ENCODE peak calls at places on chromosomes 1 and 21, in six cellular contexts. K is AG09309, L is epithelial cell of esophagus, G is HL-60, S is fibroblast of mammary gland, M is lower leg skin. C is an unnamed sample.

GRCh38 chr1:118110580-118110979 is 74.4 kb downstream of the SPAG17 start:
- DNase-seq in K (no peak), L (no peak), G (no peak), S (no peak), M (no peak), C (no peak)

GRCh38 chr1:58883037-58883887 is 99.4 kb upstream of the JUN start:
- DNase-seq in K (peak), L (peak), G (peak), S (peak), M (peak), C (peak)

GRCh38 chr1:26181586-26182371 is 4.5 kb downstream of the CNKSR1 start:
- DNase-seq in K (no peak), L (peak), G (no peak), S (peak), M (no peak), C (no peak)

GRCh38 chr1:89460348-89460747 is 64.3 kb upstream of the LRRC8B start:
- DNase-seq in K (no peak), L (no peak), G (no peak), S (no peak), M (no peak), C (no peak)

GRCh38 chr1:20588634-20589225 is at the start of gene CDA:
- DNase-seq in K (no peak), L (peak), G (no peak), S (no peak), M (no peak), C (no peak)

GRCh38 chr1:158075078-158075477 is 81.6 kb downstream of the KIRREL1 start:
- DNase-seq in K (no peak), L (no peak), G (no peak), S (no peak), M (no peak), C (no peak)

GRCh38 chr21:15210235-15210678 is 145.5 kb upstream of the NRIP1 start:
- DNase-seq in K (no peak), L (peak), G (peak), S (peak), M (peak), C (peak)

GRCh38 chr1:244712669-244713068 is 59.7 kb downstream of the DESI2 start:
- DNase-seq in K (no peak), L (no peak), G (no peak), S (no peak), M (no peak), C (no peak)

GRCh38 chr1:205321109-205321958 is at the start of gene NUAK2:
- DNase-seq in K (peak), L (peak), G (peak), S (peak), M (peak), C (peak)

GRCh38 chr21:33135925-33136324 is 66.0 kb downstream of the OLIG1 start:
- DNase-seq in K (no peak), L (no peak), G (no peak), S (no peak), M (no peak), C (no peak)

GRCh38 chr1:43143441-43143888 is 28.6 kb downstream of the EBNA1BP2 start:
- DNase-seq in K (no peak), L (no peak), G (no peak), S (no peak), M (no peak), C (peak)

DNA sequence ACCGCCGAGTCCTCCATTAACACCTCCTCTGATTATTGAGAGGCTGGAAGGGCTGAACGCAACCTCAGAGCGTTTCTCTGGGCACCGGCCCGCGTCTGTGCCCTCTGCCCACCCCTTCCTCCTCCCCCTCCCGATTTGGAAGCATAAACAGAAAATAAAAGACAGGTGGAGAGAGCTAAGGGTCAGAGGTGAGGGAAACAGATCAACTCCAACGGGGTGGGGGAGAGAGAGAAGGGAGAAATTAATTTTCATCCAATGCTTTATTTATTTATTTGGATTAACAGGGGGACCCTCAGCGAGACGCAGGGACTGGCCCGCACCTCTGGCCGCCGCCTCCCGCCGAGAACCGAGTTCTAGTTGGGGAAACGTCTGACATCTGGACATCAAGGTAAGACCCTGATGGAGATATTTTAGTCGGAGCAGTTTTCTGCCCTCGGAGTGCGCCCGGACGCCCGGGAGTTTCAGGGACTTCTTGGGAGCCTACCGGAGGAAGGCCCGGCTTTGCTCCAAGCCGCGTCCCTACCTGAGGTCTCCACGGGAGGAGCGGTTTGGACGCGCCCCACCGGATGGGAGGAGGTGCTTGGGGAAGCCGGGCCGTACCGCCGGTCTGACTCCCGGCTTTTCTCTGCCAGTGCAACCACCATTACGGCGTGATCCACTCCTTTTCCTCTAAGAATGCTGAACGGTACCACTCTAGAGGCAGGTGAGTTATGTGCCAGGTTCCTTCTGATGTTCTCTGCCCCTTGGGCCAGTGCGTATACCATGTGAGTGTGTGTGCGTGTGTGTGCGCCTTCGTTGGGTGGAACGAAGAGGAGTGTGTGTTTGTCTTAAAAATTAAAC is 5.1 kb upstream of the LHX9 start:
- DNase-seq in K (no peak), L (no peak), G (no peak), S (no peak), M (no peak), C (no peak)
- H3K4me3 ChIP-seq in K (peak), L (peak), G (peak), S (no peak), M (no peak), C (no peak)

GRCh38 chr1:113041569-113042335 is 31.2 kb upstream of the LRIG2 start:
- DNase-seq in K (no peak), L (no peak), G (no peak), S (no peak), M (peak), C (no peak)

GRCh38 chr1:113040718-113041412 is 32.1 kb upstream of the LRIG2 start:
- DNase-seq in K (no peak), L (no peak), G (no peak), S (no peak), M (peak), C (no peak)

GRCh38 chr1:113040041-113040440 is 33.0 kb upstream of the LRIG2 start:
- DNase-seq in K (no peak), L (no peak), G (no peak), S (no peak), M (no peak), C (no peak)

GRCh38 chr1:113046569-113046968 is 26.4 kb upstream of the LRIG2 start:
- DNase-seq in K (no peak), L (no peak), G (peak), S (no peak), M (no peak), C (no peak)

DNA sequence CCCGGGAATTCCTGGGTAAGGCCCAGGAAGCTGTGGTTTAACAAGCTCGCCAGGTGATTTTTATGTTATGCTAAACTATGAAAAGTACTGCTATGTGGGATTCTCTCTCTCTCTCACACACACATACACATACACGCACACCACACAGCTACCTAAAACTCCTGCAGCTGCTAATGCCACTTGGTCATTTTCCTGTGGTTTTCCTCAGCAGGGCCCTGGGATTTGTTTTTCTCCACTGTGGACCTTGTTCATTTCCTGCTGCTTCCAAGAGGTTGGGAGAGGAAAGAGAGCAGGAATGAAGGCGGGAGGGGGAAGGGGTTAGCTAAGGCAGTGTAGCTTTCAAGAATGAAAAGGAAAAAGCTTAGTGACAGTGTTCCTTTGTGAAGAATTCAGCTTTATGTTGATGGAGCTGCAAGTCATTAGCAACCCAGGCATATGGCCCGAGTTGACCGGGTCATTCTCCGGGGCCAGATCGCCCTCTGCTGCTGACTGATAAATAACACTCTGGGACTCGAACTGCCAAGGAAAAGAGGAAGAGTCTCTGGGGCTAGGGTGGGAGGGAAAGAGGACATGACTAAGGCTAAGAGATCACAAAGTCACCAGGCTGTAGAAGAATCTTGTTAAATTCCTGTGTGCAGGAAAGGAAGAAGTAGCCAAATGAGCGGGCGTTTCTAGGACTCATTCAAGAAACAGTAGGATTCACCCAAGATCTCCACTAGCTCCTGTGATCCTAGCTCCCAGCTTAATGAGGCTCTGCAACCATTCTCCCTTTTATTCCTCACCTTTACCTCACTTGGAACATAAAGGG is 30.5 kb upstream of the LRIG2 start:
- DNase-seq in K (peak), L (peak), G (peak), S (peak), M (peak), C (peak)
- H3K4me3 ChIP-seq in K (no peak), L (no peak), G (no peak), S (no peak), M (no peak), C (no peak)

DNA sequence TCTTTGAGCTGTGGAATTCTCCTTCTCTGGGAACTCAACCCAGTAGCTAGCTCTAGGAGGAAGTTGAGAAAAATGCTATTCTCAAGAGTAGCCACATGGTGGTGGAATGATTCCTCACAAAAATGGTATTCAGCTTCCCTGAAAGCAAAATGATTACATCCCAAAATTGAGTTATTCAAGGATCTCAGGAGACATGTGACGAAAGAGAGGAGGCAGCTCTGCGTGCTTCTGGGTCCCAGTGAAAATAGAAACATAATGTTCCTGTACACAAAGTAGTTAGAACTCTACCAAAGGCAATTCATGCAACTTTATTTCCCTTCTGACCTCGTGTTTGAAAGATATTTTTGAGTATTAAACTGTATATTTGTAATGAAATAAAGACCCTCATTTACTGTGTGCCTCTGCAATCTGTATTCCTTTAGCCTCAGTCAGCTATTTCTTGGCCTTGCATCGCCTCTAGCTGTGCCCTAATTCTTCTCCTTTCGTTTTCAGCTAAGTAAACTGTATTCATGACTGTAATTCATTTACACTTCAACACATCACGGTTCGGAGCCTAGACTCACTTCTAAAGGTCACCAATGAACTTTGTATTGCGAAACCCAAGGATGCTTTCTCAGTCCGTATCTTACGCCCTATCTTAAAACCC is 167.3 kb downstream of the FASLG start:
- DNase-seq in K (peak), L (peak), G (no peak), S (peak), M (no peak), C (peak)
- H3K4me3 ChIP-seq in K (no peak), L (no peak), G (no peak), S (no peak), M (no peak), C (peak)

GRCh38 chr1:8022395-8023286 is 3.5 kb downstream of the ERRFI1 start:
- DNase-seq in K (no peak), L (no peak), G (no peak), S (no peak), M (no peak), C (peak)
- H3K4me3 ChIP-seq in K (no peak), L (peak), G (no peak), S (peak), M (no peak), C (peak)

GRCh38 chr1:160855181-160855981 is 7.3 kb downstream of the CD244 start:
- DNase-seq in K (no peak), L (no peak), G (no peak), S (no peak), M (peak), C (no peak)
- H3K4me3 ChIP-seq in K (no peak), L (no peak), G (no peak), S (no peak), M (no peak), C (no peak)